ENCODE peak calls at places on chromosomes 2 and 18, in eight cellular contexts. U is body of pancreas; B is CD8-positive, alpha-beta T cell; C is fibroblast of lung; N is PC-9; D is esophagus squamous epithelium; R is tibial nerve; G is brain microvascular endothelial cell. Z is an unnamed sample.

GRCh38 chr2:98480598-98480997 is 35.9 kb downstream of the INPP4A start:
- DNase-seq in D (no peak), B (no peak), C (no peak), R (no peak), N (no peak), U (no peak), G (no peak), Z (no peak)

GRCh38 chr2:151198646-151199045 is 63.0 kb downstream of the RBM43 start:
- DNase-seq in N (no peak), B (no peak), D (no peak), U (no peak), C (no peak), G (no peak), R (no peak), Z (no peak)

GRCh38 chr2:160252278-160252887 is 52.3 kb upstream of the ITGB6 start:
- DNase-seq in C (peak; percentile 58), N (no peak), U (no peak), R (no peak), D (no peak), G (no peak), B (no peak), Z (no peak)

GRCh38 chr2:79580175-79580574 is 67.3 kb downstream of the CTNNA2 start:
- DNase-seq in G (no peak), R (no peak), U (no peak), N (no peak), C (no peak), B (no peak), D (no peak), Z (no peak)

GRCh38 chr2:179461367-179461886 is 196.8 kb upstream of the SESTD1 start:
- DNase-seq in B (no peak), C (no peak), U (no peak), D (no peak), R (no peak), N (no peak), G (no peak), Z (no peak)

GRCh38 chr18:3845176-3845575 is 395.2 kb downstream of the TGIF1 start:
- DNase-seq in G (no peak), D (no peak), N (no peak), U (no peak), R (no peak), B (no peak), C (no peak), Z (no peak)

GRCh38 chr2:189178726-189179606 is 595 bp downstream of the COL5A2 start:
- DNase-seq in N (no peak), G (peak; percentile 59), B (no peak), C (peak; percentile 87), R (no peak), U (no peak), D (no peak), Z (no peak)

GRCh38 chr2:54073796-54074195 is 41.6 kb upstream of the ACYP2 start:
- DNase-seq in R (no peak), C (no peak), B (no peak), D (no peak), N (peak; percentile 81), U (no peak), G (peak; percentile 35), Z (no peak)

GRCh38 chr2:152573168-152573567 is 144.1 kb downstream of the PRPF40A start:
- DNase-seq in U (no peak), B (peak; percentile 12), R (peak; percentile 40), N (no peak), C (peak; percentile 48), G (peak; percentile 95), D (no peak), Z (peak; percentile 72)

GRCh38 chr18:47250415-47251046 is 929 bp downstream of the SKOR2 start:
- DNase-seq in D (no peak), U (no peak), G (no peak), N (no peak), R (no peak), C (no peak), B (no peak), Z (no peak)

GRCh38 chr18:47249602-47250001 is 1.9 kb downstream of the SKOR2 start:
- DNase-seq in R (no peak), C (no peak), B (no peak), D (no peak), U (no peak), G (no peak), N (no peak), Z (no peak)

GRCh38 chr18:47251289-47252120 is at the start of gene SKOR2:
- DNase-seq in R (no peak), B (no peak), C (no peak), U (no peak), G (no peak), N (no peak), D (no peak), Z (no peak)

GRCh38 chr18:47254341-47254939 is 3.0 kb upstream of the SKOR2 start:
- DNase-seq in N (no peak), C (peak; percentile 44), U (peak; percentile 35), R (peak; percentile 7), D (no peak), B (peak; percentile 18), G (peak; percentile 35), Z (no peak)

DNA sequence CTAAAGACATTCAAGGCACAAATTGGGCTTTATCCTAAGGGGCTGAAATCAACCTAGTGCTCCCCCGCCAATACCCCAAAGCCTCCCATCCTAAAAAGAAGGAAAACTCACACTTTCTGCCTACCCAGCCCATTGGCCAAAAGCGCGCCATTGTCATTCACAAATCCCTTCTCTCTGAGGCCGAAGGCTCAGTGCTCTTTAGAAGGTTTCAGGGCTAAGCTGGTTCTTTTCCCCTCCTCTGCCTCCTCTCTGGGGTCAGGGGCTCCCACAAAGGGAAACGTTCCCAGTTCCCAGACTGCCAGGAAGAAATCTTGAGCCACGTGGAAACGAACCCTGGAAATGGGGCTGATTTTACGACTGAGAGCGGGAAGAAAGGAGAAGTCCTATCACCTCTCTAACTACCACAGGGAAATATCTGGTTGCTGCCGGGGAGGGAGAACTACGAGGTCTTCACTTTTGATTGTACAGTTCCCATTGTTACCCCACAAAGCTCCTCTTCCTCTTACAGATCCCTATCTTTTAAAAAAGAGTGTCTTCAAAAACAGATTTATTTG is 1.7 kb upstream of the SKOR2 start:
- DNase-seq in N (no peak), U (no peak), D (no peak), R (no peak), C (no peak), G (no peak), B (no peak), Z (no peak)
- H3K27me3 ChIP-seq in N (peaks cover 35% of the 10 kb centered on the region), U (peaks cover 45% of the 10 kb centered on the region), D (peaks cover 17% of the 10 kb centered on the region), R (peaks cover 98% of the 10 kb centered on the region), C (peaks cover 47% of the 10 kb centered on the region), G (peaks cover 60% of the 10 kb centered on the region), B (peaks cover 29% of the 10 kb centered on the region), Z (no peaks in the 10 kb centered on the region)

GRCh38 chr2:20602803-20603202 is 48.1 kb downstream of the HS1BP3 start:
- DNase-seq in B (no peak), R (no peak), G (no peak), C (no peak), U (no peak), D (no peak), N (no peak), Z (no peak)

GRCh38 chr2:20599861-20600461 is 50.9 kb downstream of the HS1BP3 start:
- DNase-seq in C (no peak), B (no peak), D (no peak), G (no peak), R (no peak), N (no peak), U (no peak), Z (no peak)

GRCh38 chr2:20603791-20604190 is 47.1 kb downstream of the HS1BP3 start:
- DNase-seq in G (no peak), N (no peak), R (no peak), B (no peak), D (no peak), U (no peak), C (no peak), Z (no peak)

GRCh38 chr2:20599001-20599600 is 51.8 kb downstream of the HS1BP3 start:
- DNase-seq in R (no peak), N (no peak), G (no peak), B (no peak), D (no peak), U (peak; percentile 48), C (no peak), Z (no peak)

GRCh38 chr2:20600756-20601325 is 50.1 kb downstream of the HS1BP3 start:
- DNase-seq in B (no peak), G (no peak), C (peak; percentile 70), N (no peak), D (no peak), R (no peak), U (no peak), Z (no peak)
- TF ChIP-seq CTCF in B (no peak), G (peak; percentile 50), C (peak; percentile 27), N (peak; percentile 72), D (no peak), R (peak; percentile 28), U (peak; percentile 37), Z (peak; percentile 26)

GRCh38 chr2:200901459-200902072 is 12.4 kb downstream of the NIF3L1 start:
- DNase-seq in D (peak; percentile 9), R (peak; percentile 87), B (peak; percentile 73), C (peak; percentile 90), G (peak; percentile 94), U (peak; percentile 69), N (peak; percentile 75), Z (peak; percentile 33)
- H3K36me3 ChIP-seq in D (peaks cover 92% of the 10 kb centered on the region), R (peaks cover 4% of the 10 kb centered on the region), B (peaks cover 27% of the 10 kb centered on the region), C (peaks cover 11% of the 10 kb centered on the region), G (peaks cover 25% of the 10 kb centered on the region), U (peaks cover 19% of the 10 kb centered on the region), N (peaks cover 30% of the 10 kb centered on the region), Z (peaks cover 15% of the 10 kb centered on the region)

GRCh38 chr2:736939-737338 is 59.7 kb upstream of the TMEM18 start:
- DNase-seq in R (no peak), U (no peak), N (no peak), B (no peak), D (no peak), C (no peak), G (no peak), Z (no peak)

GRCh38 chr2:735670-736218 is 58.5 kb upstream of the TMEM18 start:
- DNase-seq in C (no peak), R (no peak), B (no peak), G (no peak), U (no peak), N (no peak), D (no peak), Z (no peak)

GRCh38 chr2:740446-741293 is 63.5 kb upstream of the TMEM18 start:
- DNase-seq in U (peak; percentile 70), N (no peak), C (peak; percentile 68), R (peak; percentile 41), G (peak; percentile 79), D (peak; percentile 82), B (peak; percentile 31), Z (peak; percentile 75)
- H3K27me3 ChIP-seq in U (no peaks in the 10 kb centered on the region), N (peaks cover 43% of the 10 kb centered on the region), C (no peaks in the 10 kb centered on the region), R (peaks cover 14% of the 10 kb centered on the region), G (no peaks in the 10 kb centered on the region), D (no peaks in the 10 kb centered on the region), B (no peaks in the 10 kb centered on the region), Z (no peaks in the 10 kb centered on the region)